ENCODE peak calls at places on chromosomes 5 and 9, in ten cellular contexts. I is GM23248; F is cortex of kidney; M is cardiac fibroblast; N is fibroblast of the aortic adventitia; G is memory B cell; Y is stimulated activated CD4-positive, alpha-beta T cell treated with anti-CD3 and anti-CD28 coated beads, TNF-alpha, amount 100 ng/mL, for 48 hours; T is right lobe of liver; B is LoVo; V is mucosa of descending colon. X is an unnamed sample.

GRCh38 chr9:69344459-69344858 is 19.4 kb downstream of the ENTREP1 start:
- DNase-seq in N (no peak), M (no peak), T (no peak), Y (no peak), F (no peak), V (no peak), I (no peak), B (no peak), G (no peak), X (no peak)

GRCh38 chr9:87667164-87667738 is 58.7 kb upstream of the CTSL start:
- DNase-seq in N (no peak), F (no peak), B (peak), I (peak), T (no peak), Y (no peak), V (no peak), M (peak), G (no peak), X (peak)

GRCh38 chr5:173592050-173592669 is 24.3 kb downstream of the BOD1 start:
- DNase-seq in I (no peak), Y (no peak), N (no peak), V (no peak), B (no peak), G (no peak), T (no peak), M (no peak), F (no peak), X (peak)

GRCh38 chr5:33549982-33550567 is 109.3 kb downstream of the TARS1 start:
- DNase-seq in B (no peak), G (no peak), N (no peak), T (no peak), I (no peak), V (no peak), M (no peak), Y (no peak), F (no peak), X (no peak)

GRCh38 chr5:14928661-14929060 is 57.1 kb upstream of the ANKH start:
- DNase-seq in F (no peak), Y (no peak), G (no peak), B (no peak), T (no peak), V (no peak), I (no peak), N (no peak), M (peak), X (no peak)

GRCh38 chr9:22682536-22683392 is 236.1 kb downstream of the DMRTA1 start:
- DNase-seq in B (no peak), G (no peak), I (peak), Y (no peak), N (peak), M (peak), V (no peak), T (no peak), F (no peak), X (no peak)

GRCh38 chr5:151079838-151080619 is 805 bp downstream of the TNIP1 start:
- DNase-seq in I (peak), F (no peak), N (peak), Y (no peak), V (peak), G (no peak), T (no peak), M (peak), B (no peak), X (peak)

GRCh38 chr5:160064979-160065619 is 54.2 kb downstream of the PWWP2A start:
- DNase-seq in F (no peak), I (no peak), Y (no peak), G (no peak), V (peak), N (no peak), B (peak), T (no peak), M (no peak), X (peak)

GRCh38 chr9:106920091-106920490 is 57.1 kb downstream of the ZNF462 start:
- DNase-seq in B (no peak), Y (no peak), V (no peak), G (no peak), F (no peak), N (no peak), M (no peak), T (no peak), I (no peak), X (no peak)

GRCh38 chr5:4083591-4084337 is 488.1 kb downstream of the IRX1 start:
- DNase-seq in V (no peak), T (no peak), G (no peak), M (no peak), F (no peak), I (no peak), Y (no peak), N (no peak), B (no peak), X (no peak)

GRCh38 chr5:142571351-142571750 is 114.5 kb downstream of the FGF1 start:
- DNase-seq in V (no peak), B (no peak), T (no peak), F (no peak), G (no peak), Y (no peak), I (no peak), M (no peak), N (no peak), X (no peak)

GRCh38 chr9:2686884-2687283 is 30.4 kb upstream of the KCNV2 start:
- DNase-seq in Y (no peak), T (no peak), N (no peak), V (no peak), I (no peak), F (no peak), B (no peak), M (no peak), G (no peak), X (no peak)

GRCh38 chr5:74122979-74123575 is 497.1 kb downstream of the ARHGEF28 start:
- DNase-seq in M (no peak), G (no peak), Y (no peak), V (no peak), I (no peak), F (no peak), N (no peak), T (no peak), B (no peak), X (no peak)

GRCh38 chr9:97848582-97849237 is 4.3 kb upstream of the FOXE1 start:
- DNase-seq in B (no peak), M (no peak), V (no peak), Y (no peak), T (no peak), I (peak), G (no peak), N (no peak), F (no peak), X (peak)

GRCh38 chr9:105656131-105656921 is 5.9 kb upstream of the TAL2 start:
- DNase-seq in N (no peak), M (no peak), F (no peak), I (peak), G (no peak), V (peak), T (no peak), B (peak), Y (peak), X (peak)

GRCh38 chr9:757246-757881 is 84.1 kb upstream of the DMRT1 start:
- DNase-seq in T (peak), F (no peak), N (peak), Y (no peak), V (peak), M (peak), I (peak), B (peak), G (no peak), X (peak)

GRCh38 chr9:37997636-37998374 is 71.2 kb downstream of the SHB start:
- DNase-seq in B (no peak), V (no peak), I (no peak), M (no peak), Y (no peak), G (no peak), T (no peak), F (no peak), N (no peak), X (no peak)

GRCh38 chr9:34171753-34172535 is 6.9 kb upstream of the UBAP1 start:
- DNase-seq in M (no peak), N (no peak), V (peak), F (no peak), B (no peak), G (peak), Y (no peak), T (no peak), I (no peak), X (no peak)

GRCh38 chr5:72790188-72790587 is 26.3 kb upstream of the TNPO1 start:
- DNase-seq in N (peak), I (peak), F (no peak), V (no peak), B (no peak), M (peak), T (no peak), Y (no peak), G (no peak), X (no peak)

GRCh38 chr5:10489810-10490426 is 48.2 kb downstream of the ROPN1L start:
- DNase-seq in V (no peak), T (no peak), G (peak), Y (no peak), I (peak), F (no peak), N (peak), B (no peak), M (peak), X (peak)

GRCh38 chr9:136171009-136171800 is 33.7 kb downstream of the LHX3 start:
- DNase-seq in Y (no peak), M (no peak), N (no peak), V (no peak), G (no peak), T (no peak), F (no peak), B (no peak), I (no peak), X (no peak)

GRCh38 chr5:169647566-169647965 is 10.5 kb downstream of the DOCK2 start:
- DNase-seq in Y (no peak), F (no peak), B (no peak), I (no peak), T (no peak), N (no peak), G (no peak), V (peak), M (no peak), X (peak)

GRCh38 chr9:6644346-6645152 is 980 bp downstream of the GLDC start:
- DNase-seq in N (no peak), T (no peak), G (no peak), M (no peak), B (no peak), F (no peak), V (no peak), Y (no peak), I (peak), X (no peak)

GRCh38 chr9:31744589-31744988 is 639.9 kb upstream of the ACO1 start:
- DNase-seq in M (no peak), V (no peak), G (no peak), T (no peak), F (no peak), N (no peak), B (no peak), I (no peak), Y (no peak), X (no peak)

GRCh38 chr5:62477801-62478200 is 65.2 kb downstream of the IPO11 start:
- DNase-seq in G (no peak), Y (no peak), T (no peak), F (no peak), M (peak), V (no peak), I (peak), N (peak), B (no peak), X (peak)

GRCh38 chr5:154648706-154649105 is 106.5 kb upstream of the LARP1 start:
- DNase-seq in N (peak), G (no peak), F (no peak), B (peak), T (peak), M (peak), Y (no peak), I (peak), V (no peak), X (no peak)

GRCh38 chr5:28027851-28028250 is 989.5 kb upstream of the CDH9 start:
- DNase-seq in T (no peak), N (no peak), V (no peak), G (no peak), M (no peak), B (no peak), Y (no peak), F (no peak), I (no peak), X (no peak)

GRCh38 chr9:74838351-74838750 is 49.4 kb downstream of the TRPM6 start:
- DNase-seq in V (peak), B (peak), M (no peak), T (no peak), G (no peak), N (peak), Y (no peak), F (no peak), I (peak), X (no peak)

GRCh38 chr9:16282216-16282615 is 588.3 kb downstream of the BNC2 start:
- DNase-seq in N (peak), F (no peak), T (no peak), V (no peak), Y (no peak), G (no peak), I (peak), M (peak), B (no peak), X (no peak)

GRCh38 chr9:137582286-137582860 is 3.6 kb upstream of the DPH7 start:
- DNase-seq in B (no peak), I (peak), M (peak), F (no peak), V (no peak), G (no peak), Y (no peak), N (no peak), T (no peak), X (peak)

GRCh38 chr9:127398715-127399400 is 1.9 kb downstream of the SLC2A8 start:
- DNase-seq in Y (no peak), N (no peak), V (no peak), M (no peak), G (no peak), B (no peak), I (no peak), T (no peak), F (no peak), X (no peak)

GRCh38 chr5:67012241-67012640 is 184.4 kb downstream of the CD180 start:
- DNase-seq in F (no peak), M (no peak), I (peak), T (no peak), Y (no peak), N (no peak), V (no peak), B (peak), G (no peak), X (peak)

GRCh38 chr5:16742938-16743337 is 126.1 kb upstream of the RETREG1 start:
- DNase-seq in G (no peak), N (no peak), Y (no peak), F (no peak), V (no peak), I (peak), B (no peak), T (no peak), M (peak), X (peak)